ENCODE peak calls at places on chromosomes 12 and 14, in five cellular contexts. C, M, U, V and T are unnamed samples.

GRCh38 chr12:89451876-89452275 is 72.7 kb downstream of the GALNT4 start:
- DNase-seq in C (no peak), M (no peak), U (peak; percentile 35), V (no peak), T (no peak)

GRCh38 chr12:9870311-9870866 is 1.2 kb upstream of the CLEC2B start:
- DNase-seq in C (no peak), M (no peak), U (peak; percentile 8), V (no peak), T (no peak)

GRCh38 chr14:67436006-67436866 is 24.3 kb upstream of the PLEK2 start:
- DNase-seq in C (no peak), M (no peak), U (no peak), V (peak; percentile 45), T (peak; percentile 10)

GRCh38 chr14:35975814-35976213 is 149.7 kb downstream of the BRMS1L start:
- DNase-seq in C (no peak), M (no peak), U (no peak), V (no peak), T (no peak)

GRCh38 chr14:103897075-103897947 is 30.9 kb upstream of the TDRD9 start:
- DNase-seq in C (no peak), M (peak; percentile 93), U (no peak), V (peak; percentile 91), T (no peak)

GRCh38 chr12:26884765-26885576 is 52.0 kb upstream of the ITPR2 start:
- DNase-seq in C (peak; percentile 84), M (peak; percentile 92), U (peak; percentile 88), V (peak; percentile 94), T (peak; percentile 19)

GRCh38 chr12:116141110-116141832 is 136.2 kb downstream of the MED13L start:
- DNase-seq in C (no peak), M (no peak), U (no peak), V (no peak), T (no peak)

GRCh38 chr12:81759215-81759991 is at the start of gene PPFIA2:
- DNase-seq in C (peak; percentile 77), M (peak; percentile 18), U (peak; percentile 31), V (peak; percentile 4), T (peak; percentile 20)

DNA sequence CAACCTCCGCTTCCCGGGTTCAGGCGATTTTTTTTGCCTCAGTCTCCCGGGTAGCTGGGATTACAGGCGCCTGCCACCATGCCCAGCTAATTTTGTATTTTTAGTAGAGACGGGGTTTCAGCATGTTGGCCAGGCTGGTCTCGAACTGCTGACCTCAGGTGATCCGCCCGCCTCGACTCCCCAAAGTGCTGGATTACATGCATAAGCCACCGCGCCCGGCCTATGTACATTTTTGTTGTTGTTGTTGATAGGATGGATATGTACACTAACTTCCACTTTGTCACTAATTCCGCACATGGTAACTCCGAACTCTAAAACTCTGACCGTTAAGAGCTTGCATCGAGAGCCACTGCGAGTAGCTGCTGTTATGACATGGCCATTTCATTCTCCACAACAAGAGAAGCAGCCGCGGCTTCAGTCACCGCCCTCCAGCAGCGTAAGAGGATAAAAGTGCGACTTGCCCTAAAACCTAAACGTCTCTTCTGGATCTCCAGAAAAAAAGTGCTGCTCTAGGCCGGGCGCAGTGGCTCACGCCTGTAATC is 742 bp upstream of the MARS1 start:
- DNase-seq in C (no peak), M (no peak), U (no peak), V (no peak), T (no peak)
- H3K27ac ChIP-seq in C (no peak overlapping the region), M (peak overlapping the region; percentile 66), U (peak overlapping the region; percentile 82), V (no peak overlapping the region), T (peak overlapping the region; percentile 42)

DNA sequence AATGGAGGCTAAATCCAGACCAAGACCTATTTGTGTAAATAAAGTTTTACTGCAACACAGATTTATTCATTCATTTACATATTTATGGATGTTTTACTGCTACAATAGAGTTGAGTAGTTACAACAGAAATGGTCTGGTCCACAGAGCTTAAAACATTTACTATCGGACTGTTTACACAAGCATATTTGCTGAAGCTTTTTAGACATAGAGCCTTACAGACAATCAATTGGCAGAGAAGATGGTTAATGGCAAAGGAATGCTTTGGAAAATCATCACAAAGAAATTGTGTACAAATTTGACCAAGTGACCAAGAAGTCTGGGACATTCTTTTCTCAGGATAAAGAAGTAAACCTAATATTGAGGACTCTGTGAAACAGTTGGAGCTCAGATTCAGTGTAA is 504.3 kb downstream of the SLC16A7 start:
- DNase-seq in C (no peak), M (no peak), U (no peak), V (no peak), T (no peak)
- H3K27ac ChIP-seq in C (no peak overlapping the region), M (no peak overlapping the region), U (no peak overlapping the region), V (no peak overlapping the region), T (no peak overlapping the region)

DNA sequence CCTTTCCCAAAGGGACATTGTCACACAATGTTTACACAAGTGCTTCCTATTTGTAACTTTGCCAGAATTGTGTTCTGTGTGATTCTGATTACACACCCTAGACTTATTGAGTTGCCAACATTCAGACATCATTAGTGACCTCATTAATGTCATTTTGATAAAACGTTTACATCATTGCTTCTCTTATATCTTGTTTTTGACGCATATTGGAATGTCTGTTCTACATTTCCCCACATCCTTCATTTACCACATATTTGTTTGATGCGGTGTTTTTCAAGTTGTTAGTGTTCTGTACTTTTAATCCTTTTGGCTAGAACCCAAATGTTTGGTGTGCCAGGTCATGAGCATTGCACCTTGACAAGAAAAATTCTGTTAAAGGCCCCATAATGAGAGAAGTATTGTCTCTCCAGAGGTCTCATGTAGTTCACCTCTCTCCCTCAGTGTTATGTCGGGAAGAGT is 305.5 kb downstream of the AEBP2 start:
- DNase-seq in C (no peak), M (no peak), U (peak; percentile 43), V (no peak), T (no peak)
- H3K27ac ChIP-seq in C (no peak overlapping the region), M (no peak overlapping the region), U (peak overlapping the region; percentile 45), V (peak overlapping the region; percentile 27), T (no peak overlapping the region)

GRCh38 chr12:124020398-124021024 is 47.5 kb downstream of the ZNF664 start:
- DNase-seq in C (peak; percentile 52), M (no peak), U (no peak), V (no peak), T (no peak)
- H3K27ac ChIP-seq in C (no peak overlapping the region), M (no peak overlapping the region), U (no peak overlapping the region), V (no peak overlapping the region), T (peak overlapping the region; percentile 35)

GRCh38 chr12:591571-592505 is 71.4 kb downstream of the NINJ2 start:
- DNase-seq in C (no peak), M (no peak), U (peak; percentile 88), V (peak; percentile 85), T (no peak)
- H3K27ac ChIP-seq in C (no peak overlapping the region), M (no peak overlapping the region), U (peak overlapping the region; percentile 77), V (peak overlapping the region; percentile 56), T (peak overlapping the region; percentile 24)

GRCh38 chr14:88563845-88564244 is 1.0 kb downstream of the ZC3H14 start:
- DNase-seq in C (no peak), M (no peak), U (no peak), V (no peak), T (no peak)
- H3K27ac ChIP-seq in C (peak overlapping the region; percentile 92), M (no peak overlapping the region), U (peak overlapping the region; percentile 96), V (peak overlapping the region; percentile 94), T (no peak overlapping the region)

GRCh38 chr14:53608369-53608768 is 348.3 kb downstream of the BMP4 start:
- DNase-seq in C (no peak), M (peak; percentile 84), U (no peak), V (peak; percentile 2), T (no peak)
- H3K27ac ChIP-seq in C (no peak overlapping the region), M (no peak overlapping the region), U (no peak overlapping the region), V (no peak overlapping the region), T (no peak overlapping the region)